ENCODE peak calls at places on chromosomes 13 and 19, in four cellular contexts. G is HepG2, T is WTC11, B is K562. C is an unnamed sample.

GRCh38 chr13:39269004-39269403 is 230.7 kb downstream of the NHLRC3 start:
- DNase-seq in T (no peak), G (no peak), B (no peak), C (no peak)

GRCh38 chr13:27388236-27388635 is 36.2 kb upstream of the GTF3A start:
- DNase-seq in B (no peak), G (no peak), T (no peak), C (no peak)

GRCh38 chr19:49340069-49340864 is 5.1 kb downstream of the CD37 start:
- DNase-seq in T (peak), G (peak), B (peak), C (peak)

GRCh38 chr19:16160943-16161560 is 12.3 kb downstream of the CIB3 start:
- DNase-seq in B (peak), G (peak), T (no peak), C (no peak)

GRCh38 chr13:98890186-98890585 is 87.7 kb downstream of the DOCK9 start:
- DNase-seq in G (no peak), T (no peak), B (no peak), C (no peak)

GRCh38 chr19:618247-618619 is 15.1 kb downstream of the POLRMT start:
- DNase-seq in T (no peak), B (no peak), G (no peak), C (no peak)

GRCh38 chr19:30036154-30037129 is 94.4 kb downstream of the URI1 start:
- DNase-seq in T (no peak), B (no peak), G (no peak), C (no peak)

GRCh38 chr19:18282021-18282787 is 782 bp upstream of the JUND start:
- DNase-seq in G (peak), B (no peak), T (no peak), C (no peak)

GRCh38 chr19:29645911-29646310 is 19.4 kb upstream of the PLEKHF1 start:
- DNase-seq in G (peak), B (no peak), T (no peak), C (no peak)

GRCh38 chr13:94679614-94680013 is 32.7 kb downstream of the SOX21 start:
- DNase-seq in B (no peak), T (no peak), G (no peak), C (no peak)

GRCh38 chr13:70769771-70770326 is 661.6 kb upstream of the KLHL1 start:
- DNase-seq in G (no peak), T (no peak), B (no peak), C (no peak)

GRCh38 chr13:24071423-24072075 is 89.0 kb upstream of the SPATA13 start:
- DNase-seq in T (no peak), G (no peak), B (no peak), C (no peak)
- TF ChIP-seq ELF4 in T (no peak), G (no peak), B (no peak), C (no peak)

GRCh38 chr13:67372868-67373464 is 142.8 kb upstream of the PCDH9 start:
- DNase-seq in B (no peak), T (no peak), G (no peak), C (no peak)
- TF ChIP-seq ELF4 in B (no peak), T (no peak), G (no peak), C (no peak)

GRCh38 chr13:83883061-83883523 is 818 bp upstream of the SLITRK1 start:
- DNase-seq in B (no peak), G (no peak), T (no peak), C (peak)
- TF ChIP-seq ELF4 in B (no peak), G (no peak), T (no peak), C (no peak)

GRCh38 chr19:3575949-3576673 is 3.4 kb downstream of the HMG20B start:
- DNase-seq in G (no peak), B (no peak), T (no peak), C (no peak)
- TF ChIP-seq ELF4 in G (no peak), B (no peak), T (no peak), C (no peak)

GRCh38 chr13:44181938-44182337 is 191.7 kb upstream of the SERP2 start:
- DNase-seq in T (no peak), B (no peak), G (no peak), C (no peak)
- TF ChIP-seq ELF4 in T (no peak), B (no peak), G (no peak), C (no peak)

GRCh38 chr19:40597329-40597838 is 3.8 kb upstream of the LTBP4 start:
- DNase-seq in T (no peak), B (no peak), G (no peak), C (no peak)

GRCh38 chr19:40596608-40597328 is 4.4 kb upstream of the LTBP4 start:
- DNase-seq in T (peak), G (peak), B (peak), C (peak)

GRCh38 chr19:40592170-40592569 is 9.0 kb upstream of the LTBP4 start:
- DNase-seq in G (peak), T (no peak), B (no peak), C (no peak)

GRCh38 chr19:40594251-40594650 is 6.9 kb upstream of the LTBP4 start:
- DNase-seq in T (no peak), G (no peak), B (peak), C (no peak)

DNA sequence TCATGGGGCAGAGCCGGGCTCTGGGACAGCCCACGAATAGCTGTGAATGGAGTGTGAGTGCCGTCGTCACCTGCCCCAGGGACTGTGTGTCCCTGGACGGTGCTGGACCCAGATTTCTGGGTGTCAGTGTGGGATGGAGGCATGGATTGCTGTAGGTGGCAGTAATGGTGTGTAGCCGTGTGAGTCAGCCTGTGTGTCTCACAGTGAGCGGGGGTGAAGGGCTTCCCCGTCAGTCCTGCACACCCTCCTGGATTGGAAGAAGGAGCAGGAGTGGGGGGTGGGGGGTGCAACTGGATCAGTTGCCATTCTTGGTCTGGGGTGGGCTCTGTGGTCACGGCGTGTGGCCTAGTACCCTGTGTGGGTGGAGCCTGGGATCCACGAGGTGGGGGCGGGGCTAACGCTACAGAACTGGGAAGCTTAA is 6.5 kb upstream of the LTBP4 start:
- DNase-seq in T (no peak), G (no peak), B (no peak), C (no peak)
- TF ChIP-seq ELF4 in T (no peak), G (no peak), B (no peak), C (no peak)

GRCh38 chr19:11199517-11199916 is 2.2 kb upstream of the KANK2 start:
- DNase-seq in B (no peak), G (no peak), T (no peak), C (no peak)
- TF ChIP-seq ELF4 in B (no peak), G (no peak), T (no peak), C (no peak)

C was measured in HEK293T.